ENCODE peak calls at places on chromosome 5, in four cellular contexts. One of them, this sample, is unnamed. For H3K9me3, the result is how much of the 10 kb centered on the place peaks cover.

GRCh38 chr5:6822556-6823343 is 109.5 kb downstream of the TENT4A start:
- DNase-seq in right atrium auricular region: no peak
- DNase-seq in transverse colon: no peak
- DNase-seq in adrenal gland: no peak
- DNase-seq in this sample: no peak

GRCh38 chr5:159905496-159905895 is 10.8 kb upstream of the ADRA1B start:
- DNase-seq in transverse colon: peak
- DNase-seq in right atrium auricular region: no peak
- DNase-seq in adrenal gland: no peak
- DNase-seq in this sample: no peak

GRCh38 chr5:135993894-135994514 is 34.8 kb upstream of the TGFBI start:
- DNase-seq in adrenal gland: no peak
- DNase-seq in right atrium auricular region: no peak
- DNase-seq in transverse colon: no peak
- DNase-seq in this sample: no peak

GRCh38 chr5:116358015-116358523 is 216.6 kb downstream of the SEMA6A start:
- DNase-seq in adrenal gland: no peak
- DNase-seq in transverse colon: no peak
- DNase-seq in right atrium auricular region: no peak
- DNase-seq in this sample: no peak

GRCh38 chr5:152503206-152503605 is 98.1 kb upstream of the NMUR2 start:
- DNase-seq in right atrium auricular region: no peak
- DNase-seq in adrenal gland: no peak
- DNase-seq in transverse colon: no peak
- DNase-seq in this sample: no peak

GRCh38 chr5:103207001-103207400 is 51.6 kb upstream of the MACIR start:
- DNase-seq in right atrium auricular region: no peak
- DNase-seq in transverse colon: no peak
- DNase-seq in adrenal gland: no peak
- DNase-seq in this sample: no peak

GRCh38 chr5:151581841-151582583 is 9.1 kb downstream of the FAT2 start:
- DNase-seq in right atrium auricular region: no peak
- DNase-seq in adrenal gland: no peak
- DNase-seq in transverse colon: no peak
- DNase-seq in this sample: no peak

GRCh38 chr5:150258126-150258525 is 31.4 kb downstream of the CAMK2A start:
- DNase-seq in transverse colon: no peak
- DNase-seq in right atrium auricular region: no peak
- DNase-seq in adrenal gland: no peak
- DNase-seq in this sample: no peak

GRCh38 chr5:90472783-90473182 is 1.8 kb downstream of the MBLAC2 start:
- DNase-seq in transverse colon: no peak
- DNase-seq in adrenal gland: no peak
- DNase-seq in right atrium auricular region: no peak
- DNase-seq in this sample: no peak

GRCh38 chr5:58462154-58462553 is 2.3 kb upstream of the PLK2 start:
- DNase-seq in right atrium auricular region: no peak
- DNase-seq in adrenal gland: no peak
- DNase-seq in transverse colon: peak
- DNase-seq in this sample: no peak

GRCh38 chr5:22852807-22853670 is at the start of gene CDH12:
- DNase-seq in right atrium auricular region: no peak
- DNase-seq in adrenal gland: no peak
- DNase-seq in transverse colon: no peak
- DNase-seq in this sample: no peak

GRCh38 chr5:76402880-76403712 is at the start of gene IQGAP2:
- DNase-seq in adrenal gland: peak
- DNase-seq in transverse colon: peak
- DNase-seq in right atrium auricular region: no peak
- DNase-seq in this sample: peak

GRCh38 chr5:38466444-38467189 is 89.8 kb downstream of the LIFR start:
- DNase-seq in right atrium auricular region: peak
- DNase-seq in adrenal gland: peak
- DNase-seq in transverse colon: peak
- DNase-seq in this sample: no peak

GRCh38 chr5:51694826-51695225 is 311.6 kb downstream of the ISL1 start:
- DNase-seq in transverse colon: no peak
- DNase-seq in adrenal gland: no peak
- DNase-seq in right atrium auricular region: no peak
- DNase-seq in this sample: no peak

GRCh38 chr5:17785774-17786173 is 151.5 kb downstream of the TAF11L14 start:
- DNase-seq in transverse colon: no peak
- DNase-seq in right atrium auricular region: no peak
- DNase-seq in adrenal gland: no peak
- DNase-seq in this sample: no peak

GRCh38 chr5:949815-950560 is 57.3 kb downstream of the TRIP13 start:
- DNase-seq in adrenal gland: no peak
- DNase-seq in right atrium auricular region: peak
- DNase-seq in transverse colon: no peak
- DNase-seq in this sample: no peak

GRCh38 chr5:124630767-124631704 is 115.4 kb downstream of the ZNF608 start:
- DNase-seq in adrenal gland: no peak
- DNase-seq in right atrium auricular region: no peak
- DNase-seq in transverse colon: no peak
- DNase-seq in this sample: no peak

GRCh38 chr5:360277-361027 is 38.9 kb downstream of the AHRR start:
- DNase-seq in adrenal gland: no peak
- DNase-seq in transverse colon: no peak
- DNase-seq in right atrium auricular region: peak
- DNase-seq in this sample: no peak

GRCh38 chr5:160230686-160231527 is 1.6 kb downstream of the FABP6 start:
- DNase-seq in transverse colon: no peak
- DNase-seq in adrenal gland: peak
- DNase-seq in right atrium auricular region: no peak
- DNase-seq in this sample: no peak

GRCh38 chr5:53019320-53019719 is 30.2 kb downstream of the ITGA2 start:
- DNase-seq in right atrium auricular region: no peak
- DNase-seq in transverse colon: no peak
- DNase-seq in adrenal gland: peak
- DNase-seq in this sample: no peak

GRCh38 chr5:127567026-127567768 is 49.8 kb downstream of the PRRC1 start:
- DNase-seq in adrenal gland: no peak
- DNase-seq in transverse colon: no peak
- DNase-seq in right atrium auricular region: no peak
- DNase-seq in this sample: no peak

GRCh38 chr5:133238426-133239205 is 186.8 kb downstream of the HSPA4 start:
- DNase-seq in right atrium auricular region: no peak
- DNase-seq in adrenal gland: no peak
- DNase-seq in transverse colon: no peak
- DNase-seq in this sample: no peak

GRCh38 chr5:95812100-95812472 is 10.4 kb downstream of the GLRX start:
- DNase-seq in right atrium auricular region: peak
- DNase-seq in adrenal gland: peak
- DNase-seq in transverse colon: no peak
- DNase-seq in this sample: no peak

GRCh38 chr5:96459313-96460109 is 26.5 kb upstream of the PCSK1 start:
- DNase-seq in transverse colon: no peak
- DNase-seq in right atrium auricular region: no peak
- DNase-seq in adrenal gland: no peak
- DNase-seq in this sample: no peak

GRCh38 chr5:170211575-170212334 is 21.0 kb upstream of the C5orf58 start:
- DNase-seq in transverse colon: no peak
- DNase-seq in right atrium auricular region: no peak
- DNase-seq in adrenal gland: no peak
- DNase-seq in this sample: no peak

GRCh38 chr5:177098103-177098771 is 11.5 kb downstream of the FGFR4 start:
- DNase-seq in adrenal gland: peak
- DNase-seq in transverse colon: no peak
- DNase-seq in right atrium auricular region: no peak
- DNase-seq in this sample: no peak

GRCh38 chr5:108074626-108075025 is 307.3 kb downstream of the FBXL17 start:
- DNase-seq in adrenal gland: no peak
- DNase-seq in right atrium auricular region: no peak
- DNase-seq in transverse colon: no peak
- DNase-seq in this sample: no peak

GRCh38 chr5:22835630-22836029 is 17.5 kb downstream of the CDH12 start:
- DNase-seq in adrenal gland: no peak
- DNase-seq in transverse colon: no peak
- DNase-seq in right atrium auricular region: no peak
- DNase-seq in this sample: no peak

GRCh38 chr5:56900858-56901578 is 8.4 kb upstream of the SETD9 start:
- DNase-seq in right atrium auricular region: no peak
- DNase-seq in transverse colon: no peak
- DNase-seq in adrenal gland: peak
- DNase-seq in this sample: peak

GRCh38 chr5:53334431-53334941 is 145.9 kb upstream of the FST start:
- DNase-seq in transverse colon: no peak
- DNase-seq in right atrium auricular region: no peak
- DNase-seq in adrenal gland: no peak
- DNase-seq in this sample: no peak

GRCh38 chr5:53819482-53819881 is 259.0 kb downstream of the NDUFS4 start:
- DNase-seq in adrenal gland: no peak
- DNase-seq in transverse colon: no peak
- DNase-seq in right atrium auricular region: no peak
- DNase-seq in this sample: no peak

GRCh38 chr5:65012411-65012972 is 243.8 kb downstream of the CWC27 start:
- DNase-seq in transverse colon: no peak
- DNase-seq in adrenal gland: no peak
- DNase-seq in right atrium auricular region: no peak
- DNase-seq in this sample: no peak

GRCh38 chr5:91382530-91383026 is 539 bp downstream of the ARRDC3 start:
- DNase-seq in right atrium auricular region: no peak
- DNase-seq in transverse colon: peak
- DNase-seq in adrenal gland: no peak
- DNase-seq in this sample: peak

GRCh38 chr5:115815693-115816225 is 700 bp downstream of the CDO1 start:
- DNase-seq in right atrium auricular region: no peak
- DNase-seq in transverse colon: no peak
- DNase-seq in adrenal gland: peak
- DNase-seq in this sample: no peak

GRCh38 chr5:84384604-84385575 is at the start of gene EDIL3:
- DNase-seq in adrenal gland: peak
- DNase-seq in right atrium auricular region: no peak
- DNase-seq in transverse colon: peak
- DNase-seq in this sample: no peak

GRCh38 chr5:122882836-122883235 is 37.4 kb downstream of the SNX24 start:
- DNase-seq in right atrium auricular region: no peak
- DNase-seq in transverse colon: no peak
- DNase-seq in adrenal gland: peak
- DNase-seq in this sample: no peak

GRCh38 chr5:122880749-122881148 is 35.3 kb downstream of the SNX24 start:
- DNase-seq in right atrium auricular region: no peak
- DNase-seq in adrenal gland: no peak
- DNase-seq in transverse colon: no peak
- DNase-seq in this sample: no peak

GRCh38 chr5:122880170-122880689 is 34.8 kb downstream of the SNX24 start:
- DNase-seq in transverse colon: no peak
- DNase-seq in adrenal gland: no peak
- DNase-seq in right atrium auricular region: no peak
- DNase-seq in this sample: no peak

GRCh38 chr5:122874179-122874875 is 28.9 kb downstream of the SNX24 start:
- DNase-seq in adrenal gland: peak
- DNase-seq in transverse colon: no peak
- DNase-seq in right atrium auricular region: no peak
- DNase-seq in this sample: no peak

GRCh38 chr5:122877518-122877917 is 32.1 kb downstream of the SNX24 start:
- DNase-seq in transverse colon: no peak
- DNase-seq in adrenal gland: no peak
- DNase-seq in right atrium auricular region: no peak
- DNase-seq in this sample: no peak
- H3K27ac ChIP-seq in transverse colon: no peak
- H3K27ac ChIP-seq in adrenal gland: no peak
- H3K27ac ChIP-seq in right atrium auricular region: no peak
- H3K27ac ChIP-seq in this sample: no peak

GRCh38 chr5:174185506-174185905 is 140.0 kb downstream of the NSG2 start:
- DNase-seq in transverse colon: no peak
- DNase-seq in right atrium auricular region: no peak
- DNase-seq in adrenal gland: no peak
- DNase-seq in this sample: no peak
- H3K9me3 ChIP-seq in transverse colon: under half
- H3K9me3 ChIP-seq in right atrium auricular region: under half
- H3K9me3 ChIP-seq in adrenal gland: under half
- H3K9me3 ChIP-seq in this sample: under half

GRCh38 chr5:72847439-72847838 is 31.0 kb downstream of the TNPO1 start:
- DNase-seq in right atrium auricular region: no peak
- DNase-seq in adrenal gland: no peak
- DNase-seq in transverse colon: no peak
- DNase-seq in this sample: no peak
- H3K4me3 ChIP-seq in right atrium auricular region: peak
- H3K4me3 ChIP-seq in adrenal gland: peak
- H3K4me3 ChIP-seq in transverse colon: peak
- H3K4me3 ChIP-seq in this sample: peak

DNA sequence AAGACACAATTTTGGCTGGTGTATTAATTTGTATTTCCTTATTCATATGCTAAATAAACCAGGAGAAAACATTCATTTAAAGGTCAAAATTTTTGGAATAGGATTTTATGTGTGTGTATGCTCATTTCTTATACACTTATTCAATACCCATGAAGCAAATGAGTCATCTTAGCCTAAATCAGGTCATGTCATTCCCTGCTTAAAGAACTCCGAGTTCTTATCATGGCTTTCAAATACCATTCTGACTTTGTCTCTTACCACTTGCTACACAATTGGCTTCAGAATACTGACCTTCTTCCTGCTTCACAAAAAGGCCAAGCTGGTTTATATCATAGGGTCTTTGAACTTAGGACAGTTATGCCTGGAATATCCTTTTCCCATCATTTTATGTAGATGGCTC is 652.2 kb upstream of the WWC1 start:
- DNase-seq in adrenal gland: no peak
- DNase-seq in right atrium auricular region: no peak
- DNase-seq in transverse colon: no peak
- DNase-seq in this sample: no peak
- H3K27ac ChIP-seq in adrenal gland: no peak
- H3K27ac ChIP-seq in right atrium auricular region: no peak
- H3K27ac ChIP-seq in transverse colon: no peak
- H3K27ac ChIP-seq in this sample: no peak

This sample was measured in CD8-positive, alpha-beta memory T cell.